ENCODE peak calls at places on chromosomes 13 and 19, in four cellular contexts. One of them, this sample, is unnamed.
A peak's percentile ranks its signal among the peaks of the same experiment; 100 is the strongest.

GRCh38 chr13:36674337-36675212 is 755 bp downstream of the SERTM1 start:
- DNase-seq in tibial nerve: no peak
- DNase-seq in body of pancreas: no peak
- DNase-seq in fibroblast of pulmonary artery: no peak
- DNase-seq in this sample: no peak

GRCh38 chr19:57566396-57567256 is 7.0 kb upstream of the ZNF550 start:
- DNase-seq in tibial nerve: no peak
- DNase-seq in body of pancreas: no peak
- DNase-seq in fibroblast of pulmonary artery: peak; percentile 47
- DNase-seq in this sample: no peak

GRCh38 chr19:13260883-13261653 is 110.9 kb downstream of the IER2 start:
- DNase-seq in tibial nerve: peak; percentile 8
- DNase-seq in body of pancreas: peak; percentile 36
- DNase-seq in fibroblast of pulmonary artery: peak; percentile 68
- DNase-seq in this sample: no peak

GRCh38 chr13:67043901-67044300 is 186.2 kb downstream of the PCDH9 start:
- DNase-seq in tibial nerve: no peak
- DNase-seq in body of pancreas: no peak
- DNase-seq in fibroblast of pulmonary artery: peak; percentile 71
- DNase-seq in this sample: no peak

GRCh38 chr13:78020861-78021260 is 102.2 kb upstream of the EDNRB start:
- DNase-seq in tibial nerve: no peak
- DNase-seq in body of pancreas: no peak
- DNase-seq in fibroblast of pulmonary artery: no peak
- DNase-seq in this sample: no peak

GRCh38 chr13:66835040-66835628 is 395.0 kb downstream of the PCDH9 start:
- DNase-seq in tibial nerve: peak; percentile 53
- DNase-seq in body of pancreas: peak; percentile 67
- DNase-seq in fibroblast of pulmonary artery: peak; percentile 66
- DNase-seq in this sample: no peak

GRCh38 chr19:42286349-42287016 is 15.4 kb upstream of the PRR19 start:
- DNase-seq in tibial nerve: no peak
- DNase-seq in body of pancreas: peak; percentile 74
- DNase-seq in fibroblast of pulmonary artery: peak; percentile 58
- DNase-seq in this sample: no peak

GRCh38 chr13:88704600-88705275 is 1033.6 kb downstream of the SLITRK5 start:
- DNase-seq in tibial nerve: no peak
- DNase-seq in body of pancreas: no peak
- DNase-seq in fibroblast of pulmonary artery: no peak
- DNase-seq in this sample: no peak

GRCh38 chr13:33316890-33317289 is 31.3 kb upstream of the STARD13 start:
- DNase-seq in tibial nerve: no peak
- DNase-seq in body of pancreas: no peak
- DNase-seq in fibroblast of pulmonary artery: no peak
- DNase-seq in this sample: no peak

GRCh38 chr19:45498411-45499195 is at the start of gene PPM1N:
- DNase-seq in tibial nerve: no peak
- DNase-seq in body of pancreas: no peak
- DNase-seq in fibroblast of pulmonary artery: no peak
- DNase-seq in this sample: no peak

GRCh38 chr13:113785051-113786010 is 26.3 kb downstream of the TMEM255B start:
- DNase-seq in tibial nerve: no peak
- DNase-seq in body of pancreas: no peak
- DNase-seq in fibroblast of pulmonary artery: peak; percentile 50
- DNase-seq in this sample: no peak

GRCh38 chr19:57239982-57240310 is 486 bp upstream of the ZNF805 start:
- DNase-seq in tibial nerve: no peak
- DNase-seq in body of pancreas: no peak
- DNase-seq in fibroblast of pulmonary artery: no peak
- DNase-seq in this sample: peak; percentile 29

GRCh38 chr13:43397110-43397509 is 373.7 kb downstream of the DNAJC15 start:
- DNase-seq in tibial nerve: no peak
- DNase-seq in body of pancreas: no peak
- DNase-seq in fibroblast of pulmonary artery: peak; percentile 43
- DNase-seq in this sample: no peak

GRCh38 chr19:3637621-3638020 is 11.0 kb upstream of the CACTIN start:
- DNase-seq in tibial nerve: no peak
- DNase-seq in body of pancreas: no peak
- DNase-seq in fibroblast of pulmonary artery: no peak
- DNase-seq in this sample: no peak

GRCh38 chr13:52061587-52061986 is 37.1 kb downstream of the UTP14C start:
- DNase-seq in tibial nerve: no peak
- DNase-seq in body of pancreas: no peak
- DNase-seq in fibroblast of pulmonary artery: no peak
- DNase-seq in this sample: no peak

GRCh38 chr19:2702170-2703076 is at the start of gene GNG7:
- DNase-seq in tibial nerve: peak; percentile 84
- DNase-seq in body of pancreas: peak; percentile 97
- DNase-seq in fibroblast of pulmonary artery: peak; percentile 81
- DNase-seq in this sample: peak; percentile 94

GRCh38 chr19:49151339-49152217 is 3.6 kb downstream of the HRC start:
- DNase-seq in tibial nerve: peak; percentile 34
- DNase-seq in body of pancreas: peak; percentile 94
- DNase-seq in fibroblast of pulmonary artery: peak; percentile 33
- DNase-seq in this sample: peak; percentile 87

GRCh38 chr13:91714726-91715334 is 316.4 kb downstream of the GPC5 start:
- DNase-seq in tibial nerve: no peak
- DNase-seq in body of pancreas: no peak
- DNase-seq in fibroblast of pulmonary artery: no peak
- DNase-seq in this sample: no peak

GRCh38 chr19:28446511-28446910 is 766.4 kb downstream of the UQCRFS1 start:
- DNase-seq in tibial nerve: no peak
- DNase-seq in body of pancreas: no peak
- DNase-seq in fibroblast of pulmonary artery: no peak
- DNase-seq in this sample: no peak

GRCh38 chr19:40521276-40521675 is 54.5 kb downstream of the SPTBN4 start:
- DNase-seq in tibial nerve: no peak
- DNase-seq in body of pancreas: no peak
- DNase-seq in fibroblast of pulmonary artery: peak; percentile 51
- DNase-seq in this sample: no peak

GRCh38 chr13:75860935-75861334 is 224.8 kb downstream of the LMO7 start:
- DNase-seq in tibial nerve: no peak
- DNase-seq in body of pancreas: no peak
- DNase-seq in fibroblast of pulmonary artery: no peak
- DNase-seq in this sample: no peak

GRCh38 chr13:24649685-24650038 is 30.5 kb upstream of the ATP12A start:
- DNase-seq in tibial nerve: no peak
- DNase-seq in body of pancreas: no peak
- DNase-seq in fibroblast of pulmonary artery: no peak
- DNase-seq in this sample: no peak

GRCh38 chr19:35297922-35298321 is 6.0 kb downstream of the MAG start:
- DNase-seq in tibial nerve: no peak
- DNase-seq in body of pancreas: no peak
- DNase-seq in fibroblast of pulmonary artery: no peak
- DNase-seq in this sample: no peak

GRCh38 chr13:99418663-99419140 is 82.6 kb upstream of the TM9SF2 start:
- DNase-seq in tibial nerve: no peak
- DNase-seq in body of pancreas: no peak
- DNase-seq in fibroblast of pulmonary artery: no peak
- DNase-seq in this sample: no peak

GRCh38 chr19:42553292-42554045 is 25.2 kb upstream of the CEACAM1 start:
- DNase-seq in tibial nerve: no peak
- DNase-seq in body of pancreas: no peak
- DNase-seq in fibroblast of pulmonary artery: peak; percentile 58
- DNase-seq in this sample: no peak

GRCh38 chr13:74290324-74290773 is 156.1 kb upstream of the KLF12 start:
- DNase-seq in tibial nerve: no peak
- DNase-seq in body of pancreas: peak; percentile 23
- DNase-seq in fibroblast of pulmonary artery: peak; percentile 91
- DNase-seq in this sample: no peak

GRCh38 chr19:43620061-43621001 is 902 bp upstream of the ZNF428 start:
- DNase-seq in tibial nerve: no peak
- DNase-seq in body of pancreas: no peak
- DNase-seq in fibroblast of pulmonary artery: no peak
- DNase-seq in this sample: no peak

GRCh38 chr19:29467824-29468401 is 57.9 kb upstream of the VSTM2B start:
- DNase-seq in tibial nerve: no peak
- DNase-seq in body of pancreas: no peak
- DNase-seq in fibroblast of pulmonary artery: peak; percentile 24
- DNase-seq in this sample: peak; percentile 16

GRCh38 chr13:44211753-44212152 is 161.9 kb upstream of the SERP2 start:
- DNase-seq in tibial nerve: no peak
- DNase-seq in body of pancreas: no peak
- DNase-seq in fibroblast of pulmonary artery: no peak
- DNase-seq in this sample: no peak

GRCh38 chr19:46529622-46530451 is 34.2 kb upstream of the PNMA8B start:
- DNase-seq in tibial nerve: peak; percentile 53
- DNase-seq in body of pancreas: peak; percentile 67
- DNase-seq in fibroblast of pulmonary artery: peak; percentile 73
- DNase-seq in this sample: peak; percentile 67

GRCh38 chr13:99663185-99663825 is 162.0 kb downstream of the TM9SF2 start:
- DNase-seq in tibial nerve: no peak
- DNase-seq in body of pancreas: no peak
- DNase-seq in fibroblast of pulmonary artery: no peak
- DNase-seq in this sample: no peak

GRCh38 chr19:15257782-15258181 is 25.5 kb upstream of the EPHX3 start:
- DNase-seq in tibial nerve: no peak
- DNase-seq in body of pancreas: no peak
- DNase-seq in fibroblast of pulmonary artery: no peak
- DNase-seq in this sample: no peak

GRCh38 chr19:29976151-29976943 is 34.3 kb downstream of the URI1 start:
- DNase-seq in tibial nerve: no peak
- DNase-seq in body of pancreas: no peak
- DNase-seq in fibroblast of pulmonary artery: no peak
- DNase-seq in this sample: no peak

GRCh38 chr19:15247107-15248014 is 15.1 kb upstream of the EPHX3 start:
- DNase-seq in tibial nerve: no peak
- DNase-seq in body of pancreas: no peak
- DNase-seq in fibroblast of pulmonary artery: no peak
- DNase-seq in this sample: no peak

GRCh38 chr19:38542040-38542439 is 75.7 kb downstream of the MAP4K1 start:
- DNase-seq in tibial nerve: no peak
- DNase-seq in body of pancreas: no peak
- DNase-seq in fibroblast of pulmonary artery: no peak
- DNase-seq in this sample: no peak

GRCh38 chr19:38543807-38544568 is 73.8 kb downstream of the MAP4K1 start:
- DNase-seq in tibial nerve: peak; percentile 9
- DNase-seq in body of pancreas: peak; percentile 73
- DNase-seq in fibroblast of pulmonary artery: peak; percentile 77
- DNase-seq in this sample: peak; percentile 54

GRCh38 chr19:38545596-38545995 is 72.2 kb downstream of the MAP4K1 start:
- DNase-seq in tibial nerve: no peak
- DNase-seq in body of pancreas: no peak
- DNase-seq in fibroblast of pulmonary artery: peak; percentile 14
- DNase-seq in this sample: no peak

GRCh38 chr19:38543286-38543806 is 74.4 kb downstream of the MAP4K1 start:
- DNase-seq in tibial nerve: no peak
- DNase-seq in body of pancreas: no peak
- DNase-seq in fibroblast of pulmonary artery: no peak
- DNase-seq in this sample: no peak

GRCh38 chr19:38544569-38545315 is 73.0 kb downstream of the MAP4K1 start:
- DNase-seq in tibial nerve: no peak
- DNase-seq in body of pancreas: no peak
- DNase-seq in fibroblast of pulmonary artery: peak; percentile 7
- DNase-seq in this sample: no peak
- TF ChIP-seq CTCF in tibial nerve: peak; percentile 72
- TF ChIP-seq CTCF in body of pancreas: no peak
- TF ChIP-seq CTCF in fibroblast of pulmonary artery: no peak
- TF ChIP-seq CTCF in this sample: no peak

GRCh38 chr19:50838239-50838638 is 4.9 kb upstream of the KLK15 start:
- DNase-seq in tibial nerve: no peak
- DNase-seq in body of pancreas: no peak
- DNase-seq in fibroblast of pulmonary artery: peak; percentile 7
- DNase-seq in this sample: no peak

GRCh38 chr19:50835785-50836542 is 2.6 kb upstream of the KLK15 start:
- DNase-seq in tibial nerve: peak; percentile 54
- DNase-seq in body of pancreas: peak; percentile 93
- DNase-seq in fibroblast of pulmonary artery: peak; percentile 61
- DNase-seq in this sample: peak; percentile 64

GRCh38 chr19:50835103-50835784 is 1.9 kb upstream of the KLK15 start:
- DNase-seq in tibial nerve: no peak
- DNase-seq in body of pancreas: peak; percentile 51
- DNase-seq in fibroblast of pulmonary artery: peak; percentile 7
- DNase-seq in this sample: no peak

GRCh38 chr19:50837300-50837699 is 3.9 kb upstream of the KLK15 start:
- DNase-seq in tibial nerve: no peak
- DNase-seq in body of pancreas: no peak
- DNase-seq in fibroblast of pulmonary artery: no peak
- DNase-seq in this sample: no peak

GRCh38 chr19:50836543-50837195 is 3.3 kb upstream of the KLK15 start:
- DNase-seq in tibial nerve: no peak
- DNase-seq in body of pancreas: no peak
- DNase-seq in fibroblast of pulmonary artery: no peak
- DNase-seq in this sample: no peak
- H3K4me3 ChIP-seq in tibial nerve: no peak overlapping the region
- H3K4me3 ChIP-seq in body of pancreas: no peak overlapping the region
- H3K4me3 ChIP-seq in fibroblast of pulmonary artery: no peak overlapping the region
- H3K4me3 ChIP-seq in this sample: no peak overlapping the region

GRCh38 chr13:87669379-87669978 is 1.7 kb upstream of the SLITRK5 start:
- DNase-seq in tibial nerve: no peak
- DNase-seq in body of pancreas: no peak
- DNase-seq in fibroblast of pulmonary artery: peak; percentile 42
- DNase-seq in this sample: no peak
- TF ChIP-seq CTCF in tibial nerve: peak; percentile 36
- TF ChIP-seq CTCF in body of pancreas: peak; percentile 11
- TF ChIP-seq CTCF in fibroblast of pulmonary artery: peak; percentile 64
- TF ChIP-seq CTCF in this sample: no peak

GRCh38 chr13:19633340-19634128 is at the start of gene MPHOSPH8:
- DNase-seq in tibial nerve: peak; percentile 95
- DNase-seq in body of pancreas: peak; percentile 95
- DNase-seq in fibroblast of pulmonary artery: peak; percentile 97
- DNase-seq in this sample: peak; percentile 95

GRCh38 chr13:19634129-19634740 is 776 bp downstream of the MPHOSPH8 start:
- DNase-seq in tibial nerve: peak; percentile 26
- DNase-seq in body of pancreas: peak; percentile 29
- DNase-seq in fibroblast of pulmonary artery: peak; percentile 55
- DNase-seq in this sample: no peak

DNA sequence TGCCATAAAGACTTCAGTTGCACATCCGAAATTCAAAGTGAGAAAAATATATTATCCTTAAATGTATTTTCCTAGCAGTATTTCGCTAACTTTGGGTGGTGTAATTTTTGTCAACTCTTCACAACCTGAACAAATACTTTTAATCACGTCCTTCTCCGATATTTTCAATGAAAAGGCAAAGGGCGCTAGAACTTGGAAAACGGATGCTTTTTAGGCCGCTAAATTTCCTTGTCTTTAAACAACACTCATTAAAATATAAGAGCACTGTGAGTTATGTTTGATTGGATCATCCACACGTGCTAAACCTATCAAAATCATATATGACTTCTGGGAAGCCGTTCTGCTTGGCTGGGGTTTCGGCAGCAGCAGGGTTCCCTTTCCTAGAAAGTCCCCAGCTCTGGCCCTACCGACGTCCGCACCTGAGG is 532 bp upstream of the MPHOSPH8 start:
- DNase-seq in tibial nerve: no peak
- DNase-seq in body of pancreas: no peak
- DNase-seq in fibroblast of pulmonary artery: no peak
- DNase-seq in this sample: no peak
- H3K4me3 ChIP-seq in tibial nerve: peak overlapping the region; percentile 91
- H3K4me3 ChIP-seq in body of pancreas: peak overlapping the region; percentile 57
- H3K4me3 ChIP-seq in fibroblast of pulmonary artery: peak overlapping the region; percentile 78
- H3K4me3 ChIP-seq in this sample: peak overlapping the region; percentile 69